ENCODE peak calls at places on chromosomes 3 and 15, in five cellular contexts. One of them, this sample, is unnamed.

GRCh38 chr3:127988770-127989518 is 63.3 kb upstream of the SEC61A1 start:
- DNase-seq in IMR-90: no peak
- DNase-seq in lower lobe of right lung: no peak
- DNase-seq in esophagus squamous epithelium: no peak
- DNase-seq in right cardiac atrium: no peak
- DNase-seq in this sample: no peak

GRCh38 chr15:77753238-77753873 is 120.6 kb upstream of the LINGO1 start:
- DNase-seq in IMR-90: peak
- DNase-seq in lower lobe of right lung: no peak
- DNase-seq in esophagus squamous epithelium: no peak
- DNase-seq in right cardiac atrium: no peak
- DNase-seq in this sample: no peak

GRCh38 chr3:135456182-135456790 is 509.2 kb upstream of the PPP2R3A start:
- DNase-seq in IMR-90: no peak
- DNase-seq in lower lobe of right lung: no peak
- DNase-seq in esophagus squamous epithelium: no peak
- DNase-seq in right cardiac atrium: no peak
- DNase-seq in this sample: no peak

GRCh38 chr3:114848087-114848486 is 299.0 kb downstream of the ZBTB20 start:
- DNase-seq in IMR-90: no peak
- DNase-seq in lower lobe of right lung: no peak
- DNase-seq in esophagus squamous epithelium: no peak
- DNase-seq in right cardiac atrium: peak
- DNase-seq in this sample: no peak

GRCh38 chr3:195227871-195228270 is 43.1 kb downstream of the XXYLT1 start:
- DNase-seq in IMR-90: no peak
- DNase-seq in lower lobe of right lung: peak
- DNase-seq in esophagus squamous epithelium: no peak
- DNase-seq in right cardiac atrium: peak
- DNase-seq in this sample: no peak

GRCh38 chr3:44125882-44126281 is 115.8 kb upstream of the TOPAZ1 start:
- DNase-seq in IMR-90: no peak
- DNase-seq in lower lobe of right lung: no peak
- DNase-seq in esophagus squamous epithelium: no peak
- DNase-seq in right cardiac atrium: peak
- DNase-seq in this sample: no peak

GRCh38 chr3:43620953-43621405 is 832 bp downstream of the ANO10 start:
- DNase-seq in IMR-90: peak
- DNase-seq in lower lobe of right lung: no peak
- DNase-seq in esophagus squamous epithelium: no peak
- DNase-seq in right cardiac atrium: no peak
- DNase-seq in this sample: no peak

GRCh38 chr15:44009056-44009455 is 182.3 kb downstream of the WDR76 start:
- DNase-seq in IMR-90: peak
- DNase-seq in lower lobe of right lung: no peak
- DNase-seq in esophagus squamous epithelium: no peak
- DNase-seq in right cardiac atrium: no peak
- DNase-seq in this sample: no peak

GRCh38 chr3:184629555-184630160 is 68.1 kb downstream of the EPHB3 start:
- DNase-seq in IMR-90: no peak
- DNase-seq in lower lobe of right lung: no peak
- DNase-seq in esophagus squamous epithelium: no peak
- DNase-seq in right cardiac atrium: no peak
- DNase-seq in this sample: no peak

GRCh38 chr3:174218011-174218410 is 641.1 kb upstream of the NAALADL2 start:
- DNase-seq in IMR-90: peak
- DNase-seq in lower lobe of right lung: no peak
- DNase-seq in esophagus squamous epithelium: no peak
- DNase-seq in right cardiac atrium: no peak
- DNase-seq in this sample: no peak

GRCh38 chr15:75065851-75066509 is 42.6 kb downstream of the PPCDC start:
- DNase-seq in IMR-90: no peak
- DNase-seq in lower lobe of right lung: no peak
- DNase-seq in esophagus squamous epithelium: no peak
- DNase-seq in right cardiac atrium: no peak
- DNase-seq in this sample: no peak

GRCh38 chr3:46970391-46971091 is 6.0 kb downstream of the CCDC12 start:
- DNase-seq in IMR-90: no peak
- DNase-seq in lower lobe of right lung: no peak
- DNase-seq in esophagus squamous epithelium: no peak
- DNase-seq in right cardiac atrium: peak
- DNase-seq in this sample: peak

GRCh38 chr3:37990527-37990926 is at the start of gene VILL:
- DNase-seq in IMR-90: no peak
- DNase-seq in lower lobe of right lung: peak
- DNase-seq in esophagus squamous epithelium: no peak
- DNase-seq in right cardiac atrium: no peak
- DNase-seq in this sample: peak

GRCh38 chr15:95457520-95457919 is 873.0 kb upstream of the NR2F2 start:
- DNase-seq in IMR-90: no peak
- DNase-seq in lower lobe of right lung: no peak
- DNase-seq in esophagus squamous epithelium: no peak
- DNase-seq in right cardiac atrium: peak
- DNase-seq in this sample: peak

GRCh38 chr3:13497386-13497785 is 17.3 kb downstream of the HDAC11 start:
- DNase-seq in IMR-90: no peak
- DNase-seq in lower lobe of right lung: no peak
- DNase-seq in esophagus squamous epithelium: no peak
- DNase-seq in right cardiac atrium: no peak
- DNase-seq in this sample: peak

GRCh38 chr15:98568382-98569017 is 79.8 kb upstream of the IGF1R start:
- DNase-seq in IMR-90: no peak
- DNase-seq in lower lobe of right lung: no peak
- DNase-seq in esophagus squamous epithelium: no peak
- DNase-seq in right cardiac atrium: no peak
- DNase-seq in this sample: no peak

GRCh38 chr15:53580371-53580770 is 179.1 kb downstream of the WDR72 start:
- DNase-seq in IMR-90: no peak
- DNase-seq in lower lobe of right lung: no peak
- DNase-seq in esophagus squamous epithelium: no peak
- DNase-seq in right cardiac atrium: no peak
- DNase-seq in this sample: peak

GRCh38 chr3:31014317-31015040 is 120.0 kb upstream of the GADL1 start:
- DNase-seq in IMR-90: peak
- DNase-seq in lower lobe of right lung: no peak
- DNase-seq in esophagus squamous epithelium: no peak
- DNase-seq in right cardiac atrium: no peak
- DNase-seq in this sample: no peak

GRCh38 chr3:66492672-66493071 is 8.2 kb downstream of the LRIG1 start:
- DNase-seq in IMR-90: no peak
- DNase-seq in lower lobe of right lung: no peak
- DNase-seq in esophagus squamous epithelium: no peak
- DNase-seq in right cardiac atrium: no peak
- DNase-seq in this sample: no peak

GRCh38 chr15:82950746-82951370 is 1.7 kb downstream of the HOMER2 start:
- DNase-seq in IMR-90: no peak
- DNase-seq in lower lobe of right lung: no peak
- DNase-seq in esophagus squamous epithelium: no peak
- DNase-seq in right cardiac atrium: no peak
- DNase-seq in this sample: no peak

GRCh38 chr15:34682673-34683072 is 72.1 kb downstream of the GJD2 start:
- DNase-seq in IMR-90: peak
- DNase-seq in lower lobe of right lung: no peak
- DNase-seq in esophagus squamous epithelium: no peak
- DNase-seq in right cardiac atrium: no peak
- DNase-seq in this sample: no peak

GRCh38 chr15:58407786-58408185 is 24.0 kb upstream of the LIPC start:
- DNase-seq in IMR-90: no peak
- DNase-seq in lower lobe of right lung: no peak
- DNase-seq in esophagus squamous epithelium: no peak
- DNase-seq in right cardiac atrium: no peak
- DNase-seq in this sample: no peak

GRCh38 chr3:171671709-171672108 is 138.6 kb downstream of the PLD1 start:
- DNase-seq in IMR-90: no peak
- DNase-seq in lower lobe of right lung: no peak
- DNase-seq in esophagus squamous epithelium: no peak
- DNase-seq in right cardiac atrium: no peak
- DNase-seq in this sample: no peak

GRCh38 chr3:61938878-61939549 is 377.6 kb downstream of the PTPRG start:
- DNase-seq in IMR-90: no peak
- DNase-seq in lower lobe of right lung: no peak
- DNase-seq in esophagus squamous epithelium: no peak
- DNase-seq in right cardiac atrium: no peak
- DNase-seq in this sample: no peak

GRCh38 chr15:71116366-71116765 is 1.1 kb downstream of the THSD4 start:
- DNase-seq in IMR-90: peak
- DNase-seq in lower lobe of right lung: no peak
- DNase-seq in esophagus squamous epithelium: no peak
- DNase-seq in right cardiac atrium: no peak
- DNase-seq in this sample: no peak

GRCh38 chr15:71115567-71116351 is 488 bp downstream of the THSD4 start:
- DNase-seq in IMR-90: peak
- DNase-seq in lower lobe of right lung: peak
- DNase-seq in esophagus squamous epithelium: no peak
- DNase-seq in right cardiac atrium: peak
- DNase-seq in this sample: peak

GRCh38 chr15:71112429-71112828 is 2.8 kb upstream of the THSD4 start:
- DNase-seq in IMR-90: peak
- DNase-seq in lower lobe of right lung: no peak
- DNase-seq in esophagus squamous epithelium: no peak
- DNase-seq in right cardiac atrium: no peak
- DNase-seq in this sample: no peak

GRCh38 chr15:71114887-71115566 is at the start of gene THSD4:
- DNase-seq in IMR-90: peak
- DNase-seq in lower lobe of right lung: peak
- DNase-seq in esophagus squamous epithelium: no peak
- DNase-seq in right cardiac atrium: peak
- DNase-seq in this sample: peak

DNA sequence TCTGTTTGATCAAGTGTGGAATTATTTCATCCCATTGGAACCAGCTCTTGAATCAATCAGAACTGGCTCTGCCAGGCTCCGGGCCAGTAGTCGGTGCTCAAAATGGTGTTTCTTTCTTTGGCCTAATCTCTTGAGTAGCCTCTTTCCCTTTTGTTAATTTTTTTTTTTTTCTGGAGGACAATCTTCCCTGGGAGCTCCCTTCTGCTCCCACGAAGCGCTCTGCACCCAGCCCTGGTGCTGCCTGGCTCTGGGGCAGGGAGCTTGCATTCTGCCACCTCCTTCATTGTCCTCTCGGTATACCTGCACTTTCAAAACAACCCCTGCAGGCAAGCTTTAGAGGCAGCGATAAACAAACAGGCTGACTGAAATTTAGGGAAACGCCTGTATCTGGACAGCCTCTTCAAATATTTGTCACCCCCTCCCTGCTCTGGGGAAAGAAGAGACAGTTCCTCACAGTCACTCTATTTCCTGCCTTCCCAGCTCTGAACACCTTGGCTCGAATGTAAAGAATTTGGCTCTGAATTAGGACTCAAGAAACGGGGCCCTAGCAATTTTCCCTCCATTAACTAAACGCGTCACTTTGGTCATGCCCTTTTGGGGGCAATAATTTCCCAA is 1.1 kb upstream of the THSD4 start:
- DNase-seq in IMR-90: no peak
- DNase-seq in lower lobe of right lung: no peak
- DNase-seq in esophagus squamous epithelium: no peak
- DNase-seq in right cardiac atrium: no peak
- DNase-seq in this sample: no peak
- H3K4me3 ChIP-seq in IMR-90: no peak
- H3K4me3 ChIP-seq in lower lobe of right lung: no peak
- H3K4me3 ChIP-seq in esophagus squamous epithelium: no peak
- H3K4me3 ChIP-seq in right cardiac atrium: no peak
- H3K4me3 ChIP-seq in this sample: no peak

DNA sequence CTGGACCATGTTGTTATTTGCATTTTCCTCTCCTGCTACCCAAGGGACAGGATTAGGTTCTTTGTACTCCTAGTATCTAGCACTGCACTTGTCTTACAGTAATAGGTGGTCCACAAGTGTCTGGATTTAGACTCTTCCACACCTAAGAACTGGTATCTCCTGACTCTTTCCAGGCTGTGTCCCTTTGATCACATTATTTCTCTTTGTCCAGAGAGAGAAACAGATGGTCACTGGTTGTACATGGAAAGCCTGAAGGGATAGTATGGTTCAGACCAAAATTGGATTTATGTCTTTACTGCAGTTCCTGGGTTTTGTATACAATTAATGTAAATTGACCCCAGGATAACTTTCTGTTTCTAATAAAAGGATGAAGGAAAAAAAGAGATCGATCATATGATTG is 64.0 kb downstream of the PDE8A start:
- DNase-seq in IMR-90: no peak
- DNase-seq in lower lobe of right lung: no peak
- DNase-seq in esophagus squamous epithelium: no peak
- DNase-seq in right cardiac atrium: no peak
- DNase-seq in this sample: no peak
- H3K27ac ChIP-seq in IMR-90: peak
- H3K27ac ChIP-seq in lower lobe of right lung: no peak
- H3K27ac ChIP-seq in esophagus squamous epithelium: no peak
- H3K27ac ChIP-seq in right cardiac atrium: no peak
- H3K27ac ChIP-seq in this sample: no peak

GRCh38 chr15:89998923-89999675 is 2.0 kb upstream of the ZNF710 start:
- DNase-seq in IMR-90: no peak
- DNase-seq in lower lobe of right lung: peak
- DNase-seq in esophagus squamous epithelium: no peak
- DNase-seq in right cardiac atrium: no peak
- DNase-seq in this sample: no peak

GRCh38 chr15:89998141-89998661 is 2.9 kb upstream of the ZNF710 start:
- DNase-seq in IMR-90: peak
- DNase-seq in lower lobe of right lung: no peak
- DNase-seq in esophagus squamous epithelium: no peak
- DNase-seq in right cardiac atrium: no peak
- DNase-seq in this sample: no peak

GRCh38 chr15:90001062-90001682 is at the start of gene ZNF710:
- DNase-seq in IMR-90: peak
- DNase-seq in lower lobe of right lung: peak
- DNase-seq in esophagus squamous epithelium: no peak
- DNase-seq in right cardiac atrium: peak
- DNase-seq in this sample: peak

GRCh38 chr15:90000175-90000923 is 775 bp upstream of the ZNF710 start:
- DNase-seq in IMR-90: peak
- DNase-seq in lower lobe of right lung: peak
- DNase-seq in esophagus squamous epithelium: no peak
- DNase-seq in right cardiac atrium: peak
- DNase-seq in this sample: peak

DNA sequence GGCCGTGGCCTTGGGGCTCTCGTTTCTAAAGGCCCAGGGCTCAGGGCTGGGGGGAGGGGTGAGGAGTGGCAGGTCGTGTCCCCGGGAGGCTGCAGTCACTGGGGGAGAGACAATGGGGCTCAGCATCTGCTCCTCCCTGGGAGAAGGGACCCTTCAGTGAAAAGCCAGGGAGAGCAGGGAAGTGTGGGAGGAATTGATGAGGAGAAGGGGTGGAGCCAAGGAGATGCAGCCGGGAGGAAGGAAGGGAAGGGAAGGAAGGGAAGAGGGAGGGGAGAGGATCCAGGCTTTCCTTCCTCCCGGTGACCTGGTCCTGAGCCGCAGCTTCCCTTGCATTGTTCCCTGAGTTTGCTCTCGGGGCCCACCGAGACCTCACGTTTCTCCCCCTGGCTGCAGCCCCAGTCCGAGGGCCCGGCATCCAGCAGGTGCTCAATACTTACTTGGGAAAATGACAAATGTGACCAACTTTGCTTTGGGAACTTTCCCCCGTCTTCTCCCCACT is 1.4 kb upstream of the ZNF710 start:
- DNase-seq in IMR-90: peak
- DNase-seq in lower lobe of right lung: peak
- DNase-seq in esophagus squamous epithelium: no peak
- DNase-seq in right cardiac atrium: peak
- DNase-seq in this sample: no peak
- H3K4me3 ChIP-seq in IMR-90: peak
- H3K4me3 ChIP-seq in lower lobe of right lung: peak
- H3K4me3 ChIP-seq in esophagus squamous epithelium: peak
- H3K4me3 ChIP-seq in right cardiac atrium: peak
- H3K4me3 ChIP-seq in this sample: peak

GRCh38 chr3:78823434-78823833 is 944.4 kb downstream of the ROBO1 start:
- DNase-seq in IMR-90: no peak
- DNase-seq in lower lobe of right lung: no peak
- DNase-seq in esophagus squamous epithelium: no peak
- DNase-seq in right cardiac atrium: no peak
- DNase-seq in this sample: no peak
- H3K27ac ChIP-seq in IMR-90: no peak
- H3K27ac ChIP-seq in lower lobe of right lung: no peak
- H3K27ac ChIP-seq in esophagus squamous epithelium: no peak
- H3K27ac ChIP-seq in right cardiac atrium: no peak
- H3K27ac ChIP-seq in this sample: no peak

This sample was measured in kidney.